ENCODE peak calls at places on chromosomes 4 and X, in ten cellular contexts. X is CD8-positive, alpha-beta T cell; J is GM12878; L is AG08395; A is cardiac fibroblast; P is foreskin fibroblast; V is stimulated activated CD4-positive, alpha-beta T cell treated with anti-CD3 and anti-CD28 coated beads, Interleukin-4, amount 100 ng/mL, for 4 hours; F is endothelial cell; E is Daoy; C is left colon. I is an unnamed sample.
A peak's percentile ranks its signal among the peaks of the same experiment; 100 is the strongest.

GRCh38 chr4:74932832-74933561 is at the start of gene PARM1:
- DNase-seq in X (no peak), J (no peak), L (peak; percentile 63), A (peak; percentile 79), P (peak; percentile 41), V (no peak), F (peak; percentile 91), E (peak; percentile 71), C (peak; percentile 93), I (no peak)

GRCh38 chrX:39946822-39947221 is 150.9 kb downstream of the BCOR start:
- DNase-seq in X (no peak), J (no peak), L (peak; percentile 83), A (peak; percentile 26), P (peak; percentile 75), V (no peak), F (peak; percentile 9), E (peak; percentile 86), C (no peak), I (no peak)

GRCh38 chrX:129239371-129239770 is 283.9 kb downstream of the SMARCA1 start:
- DNase-seq in X (no peak), J (no peak), L (peak; percentile 31), A (peak; percentile 0), P (no peak), V (no peak), F (no peak), E (no peak), C (no peak), I (no peak)

GRCh38 chrX:47129879-47130358 is 14.6 kb downstream of the NDUFB11 start:
- DNase-seq in X (no peak), J (no peak), L (no peak), A (peak; percentile 9), P (no peak), V (no peak), F (no peak), E (no peak), C (no peak), I (no peak)

GRCh38 chrX:119008122-119008744 is 33.8 kb downstream of the LONRF3 start:
- DNase-seq in X (peak; percentile 41), J (no peak), L (peak; percentile 72), A (peak; percentile 45), P (peak; percentile 12), V (peak; percentile 1), F (peak; percentile 29), E (peak; percentile 1), C (no peak), I (no peak)

GRCh38 chr4:8777320-8778196 is 94.1 kb downstream of the HMX1 start:
- DNase-seq in X (no peak), J (no peak), L (no peak), A (no peak), P (no peak), V (no peak), F (no peak), E (peak; percentile 90), C (no peak), I (no peak)

GRCh38 chr4:77095101-77095826 is 19.5 kb upstream of the CCNI start:
- DNase-seq in X (peak; percentile 75), J (no peak), L (peak; percentile 79), A (peak; percentile 69), P (peak; percentile 46), V (peak; percentile 65), F (peak; percentile 76), E (peak; percentile 42), C (peak; percentile 77), I (peak; percentile 45)

GRCh38 chr4:1996866-1997611 is 11.7 kb downstream of the NELFA start:
- DNase-seq in X (no peak), J (no peak), L (no peak), A (no peak), P (no peak), V (no peak), F (no peak), E (no peak), C (no peak), I (no peak)

GRCh38 chrX:20067709-20068315 is 48.9 kb downstream of the MAP7D2 start:
- DNase-seq in X (no peak), J (no peak), L (peak; percentile 92), A (peak; percentile 84), P (peak; percentile 74), V (no peak), F (no peak), E (peak; percentile 83), C (peak; percentile 54), I (no peak)